ENCODE peak calls at places on chromosomes 11 and 22, in five cellular contexts. W, M, V, D and U are unnamed samples.

GRCh38 chr11:116605543-116605942 is 167.2 kb downstream of the BUD13 start:
- DNase-seq in M (no peak), V (no peak), W (peak; percentile 51), D (no peak), U (no peak)

GRCh38 chr11:15969281-15969680 is 387.1 kb downstream of the SOX6 start:
- DNase-seq in V (peak; percentile 64), W (peak; percentile 15), D (peak; percentile 34), M (peak; percentile 52), U (peak; percentile 63)

GRCh38 chr11:108938604-108939003 is 273.7 kb downstream of the DDX10 start:
- DNase-seq in V (no peak), W (no peak), D (no peak), M (no peak), U (no peak)

GRCh38 chr22:50059185-50059880 is 1.2 kb upstream of the TTLL8 start:
- DNase-seq in V (no peak), W (no peak), M (no peak), D (no peak), U (no peak)

GRCh38 chr22:30266445-30267381 is at the start of gene OSM:
- DNase-seq in D (no peak), V (peak; percentile 70), M (no peak), W (no peak), U (no peak)

GRCh38 chr11:3154001-3154599 is 11.0 kb downstream of the OSBPL5 start:
- DNase-seq in V (no peak), W (no peak), M (no peak), D (peak; percentile 21), U (peak; percentile 13)

GRCh38 chr11:27296406-27296994 is 66.5 kb downstream of the CCDC34 start:
- DNase-seq in D (peak; percentile 57), V (no peak), W (peak; percentile 43), M (peak; percentile 29), U (no peak)

GRCh38 chr22:40289991-40290459 is 56.3 kb upstream of the ADSL start:
- DNase-seq in D (no peak), M (no peak), V (no peak), W (peak; percentile 61), U (no peak)

GRCh38 chr11:122137081-122137793 is 21.2 kb upstream of the BLID start:
- DNase-seq in D (no peak), W (no peak), V (no peak), M (peak; percentile 75), U (no peak)

GRCh38 chr11:1373536-1374214 is 16.1 kb upstream of the BRSK2 start:
- DNase-seq in M (no peak), D (no peak), V (no peak), W (no peak), U (no peak)

GRCh38 chr11:48150213-48150612 is 66.4 kb upstream of the OR4B1 start:
- DNase-seq in W (no peak), M (no peak), V (no peak), D (no peak), U (no peak)